ENCODE peak calls at places on chromosomes 12 and 14, in nine cellular contexts. F, P, M, L, Z, O, H, G and Y are unnamed samples.

GRCh38 chr14:53608369-53608768 is 348.3 kb downstream of the BMP4 start:
- DNase-seq in O (peak), Z (peak), H (peak), P (no peak), M (peak), L (peak), G (no peak), F (peak), Y (no peak)

GRCh38 chr12:71000255-71000654 is 79.7 kb upstream of the PTPRR start:
- DNase-seq in P (no peak), H (no peak), F (no peak), G (no peak), O (no peak), Z (no peak), L (no peak), M (no peak), Y (no peak)

GRCh38 chr14:28751467-28752058 is 15.0 kb upstream of the FOXG1 start:
- DNase-seq in P (peak), M (peak), Z (peak), G (peak), L (peak), H (peak), F (peak), O (peak), Y (peak)

GRCh38 chr12:88509347-88509746 is 70.9 kb downstream of the KITLG start:
- DNase-seq in M (no peak), P (no peak), F (peak), G (no peak), L (no peak), O (no peak), Z (no peak), H (no peak), Y (no peak)

GRCh38 chr12:121036810-121037326 is 2.2 kb downstream of the OASL start:
- DNase-seq in G (no peak), F (peak), H (peak), Z (no peak), O (peak), P (no peak), L (no peak), M (no peak), Y (no peak)

GRCh38 chr12:101470939-101471338 is 4.2 kb upstream of the SPIC start:
- DNase-seq in O (no peak), Z (no peak), G (no peak), M (no peak), L (no peak), F (no peak), H (no peak), P (no peak), Y (no peak)

GRCh38 chr12:101857043-101857558 is 20.3 kb upstream of the DRAM1 start:
- DNase-seq in Z (no peak), H (peak), L (no peak), G (no peak), M (no peak), F (peak), O (peak), P (no peak), Y (no peak)

GRCh38 chr12:22971771-22972191 is 346.8 kb downstream of the ETNK1 start:
- DNase-seq in M (no peak), Z (no peak), L (no peak), O (no peak), H (no peak), G (no peak), F (peak), P (no peak), Y (no peak)

GRCh38 chr14:71245659-71246361 is 338.6 kb downstream of the PCNX1 start:
- DNase-seq in G (no peak), H (no peak), O (no peak), F (no peak), M (no peak), Z (no peak), P (no peak), L (no peak), Y (no peak)

GRCh38 chr12:119802472-119802871 is 74.6 kb downstream of the CIT start:
- DNase-seq in M (no peak), G (no peak), O (peak), H (no peak), F (peak), Z (no peak), L (no peak), P (no peak), Y (peak)

GRCh38 chr14:55614304-55614703 is 34.3 kb downstream of the KTN1 start:
- DNase-seq in Z (no peak), P (no peak), O (no peak), L (no peak), G (no peak), H (no peak), F (no peak), M (no peak), Y (no peak)

GRCh38 chr14:96940009-96940408 is 142.8 kb downstream of the VRK1 start:
- DNase-seq in G (no peak), F (peak), Z (no peak), O (peak), P (peak), M (no peak), L (no peak), H (peak), Y (peak)

GRCh38 chr12:28051516-28052456 is 79.3 kb upstream of the PTHLH start:
- DNase-seq in G (no peak), M (no peak), Z (no peak), O (no peak), H (no peak), F (peak), L (no peak), P (no peak), Y (no peak)

GRCh38 chr12:109741970-109742372 is 28.3 kb downstream of the FAM222A start:
- DNase-seq in F (no peak), G (peak), M (no peak), L (no peak), P (no peak), Z (no peak), O (peak), H (no peak), Y (no peak)

GRCh38 chr12:124443929-124444712 is 123.3 kb downstream of the NCOR2 start:
- DNase-seq in M (no peak), H (no peak), Z (no peak), G (no peak), F (no peak), P (no peak), L (no peak), O (no peak), Y (no peak)

GRCh38 chr12:17511369-17511768 is 578.6 kb downstream of the RERGL start:
- DNase-seq in M (no peak), F (no peak), L (no peak), P (peak), Z (no peak), O (no peak), H (peak), G (no peak), Y (no peak)

GRCh38 chr12:4112734-4113396 is 160.7 kb upstream of the CCND2 start:
- DNase-seq in L (no peak), H (no peak), M (no peak), F (no peak), Z (no peak), G (no peak), P (no peak), O (no peak), Y (no peak)

GRCh38 chr12:47391566-47391965 is 311.8 kb upstream of the AMIGO2 start:
- DNase-seq in M (no peak), P (no peak), O (no peak), H (no peak), Z (no peak), G (no peak), F (no peak), L (no peak), Y (no peak)

GRCh38 chr12:75656650-75657049 is 145.2 kb upstream of the KRR1 start:
- DNase-seq in O (no peak), H (peak), P (no peak), Z (no peak), M (no peak), L (peak), G (no peak), F (peak), Y (no peak)

GRCh38 chr14:69234106-69234505 is 25.9 kb upstream of the GALNT16 start:
- DNase-seq in L (no peak), O (no peak), Z (no peak), M (no peak), H (no peak), F (no peak), P (no peak), G (no peak), Y (no peak)

GRCh38 chr14:101927859-101928258 is 36.5 kb upstream of the DYNC1H1 start:
- DNase-seq in M (no peak), L (no peak), H (no peak), P (no peak), O (peak), F (peak), Z (no peak), G (peak), Y (no peak)

GRCh38 chr14:39015360-39015961 is 87.6 kb downstream of the SEC23A start:
- DNase-seq in F (peak), G (peak), P (peak), M (peak), L (peak), Z (peak), O (peak), H (peak), Y (peak)

GRCh38 chr14:76023757-76024156 is 38.2 kb downstream of the IFT43 start:
- DNase-seq in P (no peak), G (no peak), L (no peak), H (no peak), O (no peak), F (no peak), M (no peak), Z (peak), Y (no peak)
- H3K4me2 ChIP-seq in P (peak), G (no peak), L (no peak), H (no peak), O (no peak), F (no peak), M (no peak), Z (peak), Y (no peak)

DNA sequence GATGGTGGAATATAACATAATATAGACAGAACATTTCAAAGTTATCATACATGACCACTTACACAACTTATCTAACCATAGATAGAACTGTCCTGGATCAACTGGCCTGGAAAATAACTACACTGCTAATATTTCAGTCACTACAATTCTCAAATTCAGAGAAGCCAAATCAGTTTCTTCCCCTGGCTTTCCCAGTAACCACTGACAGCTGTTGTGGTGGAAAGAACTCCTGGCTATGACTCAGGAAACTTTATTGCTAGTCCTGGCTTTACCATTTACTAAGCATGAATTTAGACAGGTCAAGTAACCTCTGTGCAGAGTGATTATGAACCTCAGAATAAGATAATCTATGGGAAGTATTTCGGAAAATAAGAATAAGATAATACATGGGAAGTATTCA is 244.9 kb upstream of the DIO2 start:
- DNase-seq in H (peak), P (no peak), M (no peak), F (peak), L (no peak), O (no peak), G (no peak), Z (no peak), Y (no peak)
- TF ChIP-seq EZH2phosphoT487 in H (no peak), P (no peak), M (no peak), F (no peak), L (no peak), O (no peak), G (no peak), Z (no peak), Y (no peak)

DNA sequence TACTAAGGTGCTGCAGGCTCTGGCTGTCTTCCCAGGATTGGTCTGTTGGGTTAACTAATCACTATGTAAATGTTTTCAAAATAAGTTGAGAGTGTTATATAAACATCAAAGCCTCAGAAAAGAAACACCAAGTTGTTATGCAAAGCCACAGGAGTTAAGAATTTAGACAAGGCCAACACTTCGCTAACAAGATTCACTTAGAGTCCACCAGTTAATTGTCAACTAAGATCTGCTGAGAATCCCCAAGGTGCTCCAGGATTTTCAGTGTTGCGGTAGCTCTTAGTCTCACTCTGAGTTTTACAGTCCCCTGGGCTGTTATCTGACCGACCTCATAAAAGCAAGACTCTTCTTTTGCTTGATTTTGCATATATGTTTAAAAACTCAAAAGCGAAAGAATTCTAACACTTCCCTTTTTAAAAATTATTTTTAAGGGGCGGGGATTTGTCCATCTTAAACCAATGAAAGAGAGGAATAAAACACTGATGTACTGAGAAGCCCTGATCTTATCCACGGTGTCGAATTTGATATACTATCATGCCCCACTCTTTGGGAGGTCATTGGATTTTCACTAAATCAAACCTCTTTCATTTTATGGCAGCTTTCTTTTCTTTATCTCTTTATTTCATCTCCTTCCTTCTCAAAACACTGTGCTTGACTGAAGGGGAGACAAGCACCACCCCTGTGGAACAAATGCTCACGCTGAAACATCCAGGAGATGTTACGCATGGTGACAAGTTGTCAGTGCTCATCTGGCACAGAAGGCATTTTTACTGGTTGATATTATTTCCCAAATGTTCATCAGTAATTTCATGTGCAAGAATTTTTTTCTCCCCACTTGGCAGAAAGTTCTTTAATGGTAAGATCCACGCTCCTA is 7.0 kb downstream of the NIN start:
- DNase-seq in F (no peak), Z (no peak), G (no peak), O (no peak), P (peak), L (no peak), M (peak), H (no peak), Y (no peak)
- H3K27ac ChIP-seq in F (peak), Z (no peak), G (no peak), O (no peak), P (no peak), L (no peak), M (peak), H (peak), Y (no peak)

DNA sequence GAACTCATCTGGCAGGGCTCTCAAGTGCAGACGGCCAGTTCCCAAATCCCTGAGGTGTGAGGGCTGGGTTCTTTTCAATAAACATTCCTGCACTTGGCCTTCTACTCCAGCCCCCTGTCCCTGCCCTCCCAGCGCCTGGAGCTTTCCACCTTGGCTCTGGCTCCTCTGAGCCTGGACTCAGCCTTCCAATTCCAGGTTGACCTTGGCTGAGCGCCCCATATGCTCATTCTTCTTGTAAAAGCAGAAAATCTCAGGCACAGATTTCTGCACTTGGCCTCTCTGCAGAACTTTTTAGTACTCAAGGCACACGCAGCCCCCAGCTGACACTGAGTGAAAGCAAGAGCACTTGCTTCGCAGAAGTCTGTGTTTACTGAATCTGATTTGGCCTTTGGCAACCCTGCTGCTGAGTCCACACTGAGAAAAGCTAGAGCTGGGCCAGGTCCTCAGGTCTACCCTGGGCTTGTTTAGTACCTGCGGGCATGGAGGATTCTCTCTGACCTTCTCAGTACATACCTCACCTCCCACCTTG is 222.7 kb downstream of the MSRB3 start:
- DNase-seq in F (no peak), L (no peak), G (no peak), Z (no peak), P (no peak), H (no peak), O (no peak), M (no peak), Y (no peak)
- H3K4me2 ChIP-seq in F (peak), L (peak), G (peak), Z (no peak), P (no peak), H (no peak), O (peak), M (no peak), Y (no peak)

GRCh38 chr14:25350071-25350470 is 300.1 kb upstream of the STXBP6 start:
- DNase-seq in H (no peak), L (no peak), O (no peak), G (no peak), F (peak), P (no peak), M (no peak), Z (no peak), Y (no peak)

GRCh38 chr14:25350802-25351201 is 300.9 kb upstream of the STXBP6 start:
- DNase-seq in G (no peak), F (peak), P (no peak), H (no peak), M (no peak), L (no peak), Z (no peak), O (no peak), Y (no peak)

GRCh38 chr14:25351269-25351668 is 301.3 kb upstream of the STXBP6 start:
- DNase-seq in P (no peak), G (no peak), O (no peak), H (no peak), L (no peak), M (no peak), F (peak), Z (no peak), Y (no peak)

GRCh38 chr14:25349269-25349668 is 299.3 kb upstream of the STXBP6 start:
- DNase-seq in H (no peak), P (no peak), M (no peak), Z (no peak), L (no peak), O (no peak), G (no peak), F (peak), Y (no peak)
- TF ChIP-seq EZH2phosphoT487 in H (no peak), P (no peak), M (no peak), Z (no peak), L (no peak), O (no peak), G (no peak), F (no peak), Y (no peak)

GRCh38 chr14:75995372-75996041 is 9.9 kb downstream of the IFT43 start:
- DNase-seq in F (peak), H (no peak), P (no peak), G (no peak), O (no peak), Z (no peak), M (no peak), L (no peak), Y (no peak)
- H3K27ac ChIP-seq in F (peak), H (no peak), P (no peak), G (no peak), O (no peak), Z (no peak), M (no peak), L (no peak), Y (no peak)

GRCh38 chr12:6928703-6929407 is 1.1 kb downstream of the ATN1 start:
- DNase-seq in M (no peak), O (no peak), L (no peak), P (no peak), G (no peak), F (peak), Z (no peak), H (no peak), Y (no peak)
- H3K4me2 ChIP-seq in M (no peak), O (peak), L (peak), P (peak), G (peak), F (peak), Z (peak), H (peak), Y (peak)

DNA sequence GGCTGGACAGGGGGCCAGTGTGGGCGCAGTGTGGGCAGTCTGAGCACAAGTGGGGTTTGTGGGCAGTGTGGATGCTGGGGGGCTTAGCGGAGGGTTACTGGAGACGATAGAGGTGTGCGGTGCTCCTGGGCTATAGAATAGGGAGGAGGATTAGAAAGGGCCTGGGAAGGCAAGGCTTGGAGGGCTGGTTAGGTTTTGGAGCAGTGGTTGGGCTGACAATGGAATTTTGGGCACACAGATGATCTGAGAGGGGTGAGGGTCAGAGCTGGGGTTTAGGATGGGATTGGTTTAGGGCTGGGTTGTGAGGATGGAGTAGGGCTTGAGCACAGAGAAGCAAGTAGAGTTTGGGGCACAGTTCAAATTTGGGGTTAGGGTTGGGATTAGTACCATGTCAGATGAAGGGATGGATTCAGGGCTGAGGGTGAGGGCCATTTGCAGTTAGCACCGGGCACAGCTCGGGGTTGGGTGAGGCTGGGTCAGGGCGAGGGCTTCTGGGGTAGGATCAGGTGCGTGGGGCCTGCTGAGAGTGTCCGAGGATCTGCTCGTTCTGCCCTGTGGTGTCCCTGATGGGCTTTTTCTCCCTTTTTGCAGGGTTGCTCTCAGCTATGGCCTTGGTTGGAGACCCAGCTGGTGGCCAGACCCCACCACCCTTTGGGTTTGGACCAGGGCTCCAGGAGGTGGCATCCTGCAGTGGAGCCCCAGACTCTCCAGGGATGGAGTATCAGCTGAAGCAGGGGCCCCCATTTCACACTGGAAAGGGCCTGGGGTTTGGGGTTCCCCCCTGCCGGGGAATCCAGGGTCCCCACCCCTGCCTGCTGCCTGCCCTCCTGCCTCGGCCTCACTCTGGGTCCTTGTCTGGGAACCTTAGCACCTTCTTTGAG is 45.6 kb downstream of the KRT80 start:
- DNase-seq in Z (no peak), H (no peak), O (no peak), L (no peak), G (no peak), M (no peak), F (no peak), P (no peak), Y (no peak)
- TF ChIP-seq EZH2phosphoT487 in Z (no peak), H (no peak), O (no peak), L (no peak), G (no peak), M (no peak), F (no peak), P (no peak), Y (no peak)

GRCh38 chr12:57089259-57090245 is 638 bp downstream of the NAB2 start:
- DNase-seq in M (peak), G (peak), F (peak), P (peak), O (peak), H (peak), L (no peak), Z (no peak), Y (peak)
- H3K27ac ChIP-seq in M (peak), G (peak), F (peak), P (no peak), O (peak), H (peak), L (peak), Z (no peak), Y (no peak)